ENCODE peak calls at places on chromosomes 4 and X, in seven cellular contexts. G is neural crest cell; K is activated T-cell treated with anti-CD3 and anti-CD28 coated beads, Interleukin-2, amount 50 U/mL, for 4 hours; S is activated CD4-positive, CD25-positive, alpha-beta regulatory T cell treated with anti-CD3 and anti-CD28 coated beads, Interleukin-2, amount 50 U/mL, for 16 hours; D is head of caudate nucleus; N is caudate nucleus; E is fibroblast of lung. P is an unnamed sample.

GRCh38 chr4:86594559-86595425 is 677 bp downstream of the PTPN13 start:
- DNase-seq in D (peak), K (no peak), N (peak), S (no peak), G (no peak), E (peak), P (peak)

GRCh38 chrX:38215141-38215540 is 5.5 kb downstream of the SRPX start:
- DNase-seq in K (no peak), E (no peak), D (no peak), G (no peak), N (no peak), S (no peak), P (no peak)

GRCh38 chrX:334971-335757 is 16.6 kb upstream of the GTPBP6 start:
- DNase-seq in E (no peak), D (no peak), S (no peak), G (no peak), N (no peak), K (no peak), P (no peak)

GRCh38 chr4:159455675-159456235 is 352.9 kb downstream of the RAPGEF2 start:
- DNase-seq in G (peak), K (no peak), D (no peak), N (no peak), E (peak), S (no peak), P (peak)

GRCh38 chr4:156660470-156660869 is 311.1 kb downstream of the PDGFC start:
- DNase-seq in S (no peak), D (no peak), N (no peak), G (no peak), E (no peak), K (no peak), P (no peak)

GRCh38 chrX:21738950-21739287 is 19.0 kb downstream of the SMPX start:
- DNase-seq in N (no peak), K (no peak), G (no peak), D (no peak), E (no peak), S (no peak), P (no peak)

GRCh38 chr4:74545488-74545887 is 100.6 kb downstream of the AREG start:
- DNase-seq in K (no peak), G (no peak), D (no peak), E (no peak), S (no peak), N (no peak), P (no peak)

GRCh38 chrX:1685460-1685859 is 70.6 kb downstream of the ASMT start:
- DNase-seq in K (no peak), N (no peak), E (no peak), S (no peak), D (no peak), G (no peak), P (no peak)

GRCh38 chrX:68261060-68261672 is 172.1 kb downstream of the OPHN1 start:
- DNase-seq in G (no peak), E (peak), N (peak), D (peak), K (no peak), S (no peak), P (no peak)

GRCh38 chrX:123590842-123591491 is 141.9 kb downstream of the THOC2 start:
- DNase-seq in S (no peak), N (no peak), K (no peak), G (no peak), E (peak), D (no peak), P (no peak)

GRCh38 chr4:143668930-143669553 is 31.4 kb downstream of the FREM3 start:
- DNase-seq in G (no peak), K (no peak), N (no peak), S (no peak), D (no peak), E (no peak), P (no peak)

GRCh38 chr4:122602277-122603142 is 18.4 kb downstream of the IL21 start:
- DNase-seq in S (no peak), D (no peak), E (peak), N (no peak), K (no peak), G (no peak), P (no peak)

P was measured in BE2C.